ENCODE peak calls at places on chromosomes 5 and 9, in nine cellular contexts. F is AG10803; U is NCI-H69; Y is stimulated activated CD4-positive, alpha-beta T cell treated with anti-CD3 and anti-CD28 coated beads, TNF-alpha, amount 100 ng/mL, for 4 hours; R is COLO829; K is Right ventricle myocardium superior; J is smooth muscle cell of the brain vasculature; S is HEK293T; T is colonic mucosa. A is an unnamed sample.

GRCh38 chr5:170095687-170096086 is 10.0 kb upstream of the FOXI1 start:
- DNase-seq in F (peak), U (peak), Y (no peak), R (no peak), K (no peak), J (no peak), S (no peak), T (no peak), A (no peak)

GRCh38 chr5:123651234-123651633 is 139.3 kb downstream of the CSNK1G3 start:
- DNase-seq in F (no peak), U (no peak), Y (no peak), R (no peak), K (no peak), J (no peak), S (no peak), T (no peak), A (no peak)

GRCh38 chr5:75116836-75117235 is 64.5 kb upstream of the GCNT4 start:
- DNase-seq in F (no peak), U (no peak), Y (no peak), R (no peak), K (no peak), J (no peak), S (no peak), T (no peak), A (no peak)

GRCh38 chr5:98774192-98775046 is 956 bp downstream of the RGMB start:
- DNase-seq in F (peak), U (peak), Y (peak), R (peak), K (peak), J (peak), S (peak), T (peak), A (no peak)

GRCh38 chr5:131810510-131811249 is 13.9 kb upstream of the FNIP1 start:
- DNase-seq in F (no peak), U (peak), Y (no peak), R (no peak), K (no peak), J (no peak), S (peak), T (no peak), A (peak)

GRCh38 chr5:43007911-43008368 is 32.2 kb downstream of the ANXA2R start:
- DNase-seq in F (peak), U (peak), Y (peak), R (no peak), K (peak), J (no peak), S (no peak), T (peak), A (no peak)

GRCh38 chr9:72169185-72169584 is 19.9 kb downstream of the GDA start:
- DNase-seq in F (no peak), U (no peak), Y (no peak), R (no peak), K (no peak), J (no peak), S (no peak), T (no peak), A (no peak)

GRCh38 chr9:130201399-130201873 is 29.2 kb downstream of the NCS1 start:
- DNase-seq in F (no peak), U (no peak), Y (no peak), R (no peak), K (no peak), J (no peak), S (no peak), T (no peak), A (no peak)

GRCh38 chr5:59099270-59099994 is 516.6 kb downstream of the RAB3C start:
- DNase-seq in F (peak), U (no peak), Y (no peak), R (no peak), K (no peak), J (no peak), S (no peak), T (no peak), A (no peak)

GRCh38 chr5:81852277-81853004 is 101.5 kb upstream of the SSBP2 start:
- DNase-seq in F (peak), U (peak), Y (no peak), R (no peak), K (peak), J (peak), S (no peak), T (peak), A (peak)

GRCh38 chr5:135441256-135441915 is 5.8 kb downstream of the DCANP1 start:
- DNase-seq in F (no peak), U (no peak), Y (no peak), R (no peak), K (no peak), J (no peak), S (no peak), T (peak), A (no peak)

GRCh38 chr9:133956520-133957076 is 35.5 kb downstream of the VAV2 start:
- DNase-seq in F (peak), U (peak), Y (no peak), R (no peak), K (peak), J (peak), S (no peak), T (no peak), A (no peak)

GRCh38 chr9:73423891-73424290 is 272.2 kb downstream of the ANXA1 start:
- DNase-seq in F (no peak), U (no peak), Y (no peak), R (no peak), K (no peak), J (no peak), S (no peak), T (no peak), A (no peak)

GRCh38 chr9:127589955-127590370 is 22.1 kb upstream of the STXBP1 start:
- DNase-seq in F (peak), U (peak), Y (no peak), R (peak), K (no peak), J (no peak), S (peak), T (peak), A (no peak)

GRCh38 chr5:180349391-180349790 is 3.7 kb downstream of the GFPT2 start:
- DNase-seq in F (no peak), U (no peak), Y (no peak), R (no peak), K (peak), J (no peak), S (no peak), T (no peak), A (no peak)

GRCh38 chr5:134070979-134071849 is 43.3 kb upstream of the TCF7 start:
- DNase-seq in F (no peak), U (peak), Y (no peak), R (no peak), K (no peak), J (no peak), S (no peak), T (no peak), A (no peak)

GRCh38 chr9:92917176-92917800 is 30.0 kb upstream of the FGD3 start:
- DNase-seq in F (no peak), U (peak), Y (no peak), R (no peak), K (no peak), J (no peak), S (no peak), T (no peak), A (no peak)

GRCh38 chr5:93894471-93895354 is 153.3 kb upstream of the POU5F2 start:
- DNase-seq in F (peak), U (peak), Y (no peak), R (peak), K (no peak), J (no peak), S (no peak), T (no peak), A (no peak)

GRCh38 chr5:66596791-66597757 is 881 bp downstream of the MAST4 start:
- DNase-seq in F (peak), U (peak), Y (peak), R (no peak), K (peak), J (no peak), S (peak), T (peak), A (peak)

GRCh38 chr9:13705913-13706312 is 426.4 kb upstream of the MPDZ start:
- DNase-seq in F (peak), U (no peak), Y (no peak), R (no peak), K (peak), J (no peak), S (no peak), T (no peak), A (no peak)

GRCh38 chr5:83711982-83712601 is 8.6 kb downstream of the HAPLN1 start:
- DNase-seq in F (peak), U (peak), Y (no peak), R (no peak), K (no peak), J (peak), S (peak), T (peak), A (peak)

GRCh38 chr5:54703091-54703490 is 185.5 kb downstream of the SNX18 start:
- DNase-seq in F (peak), U (peak), Y (no peak), R (no peak), K (peak), J (peak), S (no peak), T (peak), A (no peak)

A was measured in caudate nucleus.